ENCODE peak calls at places on chromosomes 13 and 19, in four cellular contexts. A, W, L and C are unnamed samples.

GRCh38 chr13:58611117-58611516 is 979.6 kb downstream of the PCDH17 start:
- DNase-seq in A (no peak), W (no peak), L (no peak), C (no peak)

GRCh38 chr19:28330831-28331230 is 882.1 kb downstream of the UQCRFS1 start:
- DNase-seq in A (no peak), W (no peak), L (no peak), C (no peak)

GRCh38 chr13:28707629-28708427 is 10.9 kb downstream of the SLC46A3 start:
- DNase-seq in A (no peak), W (peak; percentile 78), L (no peak), C (no peak)

GRCh38 chr19:33558846-33559245 is 37.3 kb upstream of the PEPD start:
- DNase-seq in A (no peak), W (peak; percentile 14), L (no peak), C (peak; percentile 41)

GRCh38 chr19:35032356-35032865 is 2.1 kb downstream of the SCN1B start:
- DNase-seq in A (no peak), W (no peak), L (no peak), C (no peak)

GRCh38 chr13:98941536-98941935 is 36.3 kb downstream of the DOCK9 start:
- DNase-seq in A (no peak), W (no peak), L (no peak), C (no peak)

GRCh38 chr13:114130131-114130707 is 2.2 kb downstream of the RASA3 start:
- DNase-seq in A (no peak), W (no peak), L (no peak), C (peak; percentile 77)

GRCh38 chr19:31513841-31514240 is 164.6 kb upstream of the TSHZ3 start:
- DNase-seq in A (no peak), W (no peak), L (no peak), C (no peak)

GRCh38 chr19:33263325-33264023 is 37.8 kb upstream of the SLC7A10 start:
- DNase-seq in A (no peak), W (no peak), L (no peak), C (no peak)

GRCh38 chr19:24141612-24142011 is 54.6 kb downstream of the ZNF254 start:
- DNase-seq in A (no peak), W (no peak), L (no peak), C (no peak)

GRCh38 chr19:52516191-52516590 is 11.3 kb upstream of the ZNF808 start:
- DNase-seq in A (no peak), W (no peak), L (no peak), C (no peak)

GRCh38 chr19:28971011-28971410 is 241.9 kb downstream of the UQCRFS1 start:
- DNase-seq in A (no peak), W (no peak), L (no peak), C (no peak)

GRCh38 chr13:71880753-71881541 is 13.9 kb upstream of the DACH1 start:
- DNase-seq in A (no peak), W (peak; percentile 43), L (no peak), C (no peak)

GRCh38 chr13:104809483-104809882 is 1726.0 kb downstream of the EFNB2 start:
- DNase-seq in A (no peak), W (peak; percentile 23), L (no peak), C (no peak)

GRCh38 chr19:43028866-43029265 is 2.6 kb upstream of the PSG11 start:
- DNase-seq in A (no peak), W (no peak), L (no peak), C (no peak)

GRCh38 chr13:49454388-49455015 is 10.4 kb downstream of the SETDB2 start:
- DNase-seq in A (no peak), W (no peak), L (no peak), C (no peak)

GRCh38 chr13:33206425-33206824 is 79.1 kb downstream of the STARD13 start:
- DNase-seq in A (no peak), W (peak; percentile 59), L (no peak), C (no peak)

GRCh38 chr13:112071902-112072530 is 5.1 kb downstream of the SOX1 start:
- DNase-seq in A (no peak), W (no peak), L (no peak), C (no peak)

GRCh38 chr13:107866007-107866665 is 349.2 kb downstream of the LIG4 start:
- DNase-seq in A (no peak), W (no peak), L (no peak), C (peak; percentile 79)

GRCh38 chr13:65292488-65292901 is 1937.6 kb downstream of the PCDH9 start:
- DNase-seq in A (no peak), W (peak; percentile 9), L (no peak), C (no peak)

GRCh38 chr19:30792561-30793505 is 420.6 kb downstream of the ZNF536 start:
- DNase-seq in A (no peak), W (no peak), L (no peak), C (no peak)

GRCh38 chr13:113903361-113903760 is 39.5 kb upstream of the GAS6 start:
- DNase-seq in A (no peak), W (no peak), L (peak; percentile 90), C (no peak)

GRCh38 chr19:51059715-51060114 is 5.2 kb downstream of the KLK13 start:
- DNase-seq in A (no peak), W (no peak), L (no peak), C (no peak)

GRCh38 chr19:14061081-14061749 is 661 bp downstream of the PALM3 start:
- DNase-seq in A (no peak), W (no peak), L (no peak), C (no peak)

GRCh38 chr19:57334191-57334590 is 13.9 kb downstream of the ZNF543 start:
- DNase-seq in A (no peak), W (peak; percentile 97), L (no peak), C (no peak)

GRCh38 chr13:31765441-31765840 is 26.1 kb downstream of the RXFP2 start:
- DNase-seq in A (no peak), W (no peak), L (no peak), C (no peak)

GRCh38 chr13:38670627-38671026 is 16.2 kb upstream of the FREM2 start:
- DNase-seq in A (no peak), W (peak; percentile 66), L (no peak), C (no peak)

GRCh38 chr13:45448965-45449559 is 15.7 kb upstream of the COG3 start:
- DNase-seq in A (no peak), W (no peak), L (no peak), C (no peak)

GRCh38 chr19:15812059-15812722 is 3.3 kb downstream of the OR10H1 start:
- DNase-seq in A (no peak), W (peak; percentile 28), L (no peak), C (no peak)

GRCh38 chr13:112907286-112907685 is 61.7 kb upstream of the MCF2L start:
- DNase-seq in A (no peak), W (no peak), L (no peak), C (no peak)

GRCh38 chr13:103965506-103966243 is 899.5 kb upstream of the SLC10A2 start:
- DNase-seq in A (no peak), W (no peak), L (no peak), C (no peak)

GRCh38 chr13:46211521-46212351 is at the start of gene LRRC63:
- DNase-seq in A (peak; percentile 25), W (peak; percentile 26), L (peak; percentile 78), C (no peak)

GRCh38 chr13:33606692-33607091 is 211.3 kb upstream of the RFC3 start:
- DNase-seq in A (no peak), W (no peak), L (no peak), C (no peak)

GRCh38 chr13:30737511-30738342 is 2.4 kb downstream of the ALOX5AP start:
- DNase-seq in A (no peak), W (no peak), L (no peak), C (no peak)

GRCh38 chr13:20461481-20461859 is 64.2 kb downstream of the CRYL1 start:
- DNase-seq in A (no peak), W (peak; percentile 58), L (no peak), C (no peak)

GRCh38 chr19:31262673-31263308 is 86.4 kb downstream of the TSHZ3 start:
- DNase-seq in A (no peak), W (no peak), L (peak; percentile 47), C (no peak)

GRCh38 chr19:1360818-1361461 is 22.8 kb upstream of the NDUFS7 start:
- DNase-seq in A (no peak), W (peak; percentile 23), L (peak; percentile 85), C (no peak)

GRCh38 chr19:8444677-8445487 is at the start of gene HNRNPM:
- DNase-seq in A (peak; percentile 94), W (peak; percentile 92), L (peak; percentile 100), C (peak; percentile 100)
- TF ChIP-seq CTCF in A (no peak), W (no peak), L (no peak), C (no peak)

DNA sequence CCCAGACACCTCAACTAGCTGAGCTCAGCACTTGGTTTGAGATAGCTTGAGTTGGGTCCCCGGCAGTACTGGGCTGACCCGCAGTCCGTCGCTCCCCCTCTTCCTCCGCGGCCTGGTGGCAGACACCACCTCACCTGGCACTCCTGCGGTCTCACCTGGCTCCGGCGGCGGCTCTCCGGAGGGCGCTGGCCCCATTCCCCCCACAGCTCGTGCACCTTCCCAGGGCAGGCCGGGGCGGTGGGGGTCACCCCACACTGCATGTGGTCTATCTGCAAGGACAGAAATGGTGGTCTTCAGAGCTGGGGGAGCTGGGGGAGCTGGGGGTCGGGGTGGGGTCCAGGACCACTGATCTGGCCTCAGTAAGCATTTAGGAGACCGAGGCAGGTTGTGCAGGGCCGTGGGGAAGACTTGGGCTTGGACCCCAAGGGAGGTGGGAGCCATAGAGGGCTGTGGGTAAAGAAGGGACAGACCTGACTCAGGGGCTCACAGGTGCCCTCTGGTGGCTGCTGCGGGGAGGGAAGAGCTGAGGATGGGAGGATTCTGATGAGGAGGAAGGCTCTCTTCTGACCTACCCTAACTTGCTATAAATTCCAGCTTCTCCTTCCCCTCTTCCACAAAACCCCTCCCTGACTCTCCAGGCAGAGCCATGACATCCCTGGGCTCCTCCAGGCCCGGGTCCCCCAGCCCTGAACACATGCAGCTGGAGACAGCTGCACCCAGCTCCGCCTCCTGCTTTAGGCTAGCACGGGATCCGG is 6.7 kb upstream of the PLIN4 start:
- DNase-seq in A (no peak), W (peak; percentile 12), L (no peak), C (peak; percentile 91)
- TF ChIP-seq CTCF in A (peak; percentile 52), W (peak; percentile 94), L (peak; percentile 48), C (peak; percentile 81)

GRCh38 chr13:21671793-21672680 is 1.2 kb downstream of the FGF9 start:
- DNase-seq in A (no peak), W (no peak), L (no peak), C (no peak)

GRCh38 chr13:21672811-21673591 is 2.1 kb downstream of the FGF9 start:
- DNase-seq in A (no peak), W (no peak), L (no peak), C (no peak)

GRCh38 chr13:21674271-21675009 is 3.6 kb downstream of the FGF9 start:
- DNase-seq in A (no peak), W (no peak), L (no peak), C (no peak)

GRCh38 chr13:21675095-21676007 is 4.5 kb downstream of the FGF9 start:
- DNase-seq in A (no peak), W (no peak), L (no peak), C (no peak)

GRCh38 chr13:21673592-21674270 is 2.9 kb downstream of the FGF9 start:
- DNase-seq in A (no peak), W (no peak), L (no peak), C (no peak)
- TF ChIP-seq CTCF in A (peak; percentile 17), W (no peak), L (peak; percentile 27), C (peak; percentile 38)

DNA sequence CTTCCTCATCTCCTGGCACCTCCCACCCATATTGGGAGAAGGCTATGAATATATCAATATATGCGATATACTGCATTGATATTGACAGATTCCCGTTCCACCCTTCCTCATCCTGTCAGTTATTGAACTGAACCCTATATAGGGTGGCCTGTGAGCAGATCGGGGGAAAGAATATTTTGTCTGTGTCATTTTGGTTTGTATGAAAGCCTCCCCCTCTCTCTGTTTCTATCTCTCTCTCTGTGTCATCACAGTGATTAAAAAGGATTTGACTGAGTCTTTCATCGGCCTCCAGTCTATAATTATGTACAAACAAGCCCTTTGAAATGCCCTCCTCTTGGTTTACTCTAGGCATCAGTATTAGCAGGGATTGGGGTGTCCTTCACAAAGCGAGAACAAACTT is 35.7 kb downstream of the RASL11A start:
- DNase-seq in A (no peak), W (no peak), L (no peak), C (no peak)
- TF ChIP-seq CTCF in A (no peak), W (no peak), L (no peak), C (no peak)